ENCODE peak calls at places on chromosomes 13 and 19, in eight cellular contexts. J, G, S, I, C, F, R and L are unnamed samples.
A peak's percentile ranks its signal among the peaks of the same experiment; 100 is the strongest.

GRCh38 chr13:30985637-30986205 is 53.3 kb downstream of the TEX26 start:
- ATAC-seq in G (no peak), I (no peak), F (no peak), R (no peak), S (no peak), C (no peak), J (no peak), L (peak; percentile 38)

GRCh38 chr19:18789883-18790565 is 1.1 kb downstream of the COMP start:
- ATAC-seq in S (no peak), R (no peak), J (peak; percentile 14), G (no peak), F (no peak), C (peak; percentile 10), I (peak; percentile 10), L (peak; percentile 3)

GRCh38 chr13:20006206-20006605 is 47.7 kb downstream of the ZMYM2 start:
- ATAC-seq in F (no peak), C (peak; percentile 83), G (no peak), I (no peak), R (no peak), J (no peak), S (no peak), L (no peak)

GRCh38 chr13:29702912-29703351 is 107.4 kb upstream of the SLC7A1 start:
- ATAC-seq in R (peak; percentile 79), J (peak; percentile 65), C (no peak), S (no peak), F (no peak), I (peak; percentile 52), G (peak; percentile 55), L (peak; percentile 83)

GRCh38 chr13:26377038-26377437 is 123.1 kb downstream of the CDK8 start:
- ATAC-seq in C (peak; percentile 45), J (no peak), G (peak; percentile 46), S (no peak), R (peak; percentile 65), F (no peak), I (peak; percentile 52), L (peak; percentile 88)

GRCh38 chr19:3499738-3500428 is 591 bp downstream of the DOHH start:
- ATAC-seq in I (peak; percentile 20), G (no peak), S (no peak), F (peak; percentile 10), J (no peak), C (peak; percentile 31), R (no peak), L (peak; percentile 30)

GRCh38 chr13:39910833-39911232 is 255.4 kb downstream of the COG6 start:
- ATAC-seq in R (peak; percentile 74), S (no peak), F (no peak), J (peak; percentile 67), C (no peak), G (no peak), I (no peak), L (peak; percentile 86)

GRCh38 chr19:2332341-2333026 is 4.0 kb downstream of the SPPL2B start:
- ATAC-seq in C (no peak), F (no peak), I (no peak), S (peak; percentile 41), J (no peak), R (no peak), G (peak; percentile 8), L (no peak)